ENCODE peak calls at places on chromosomes 4 and X, in five cellular contexts. F, L, E, K and X are unnamed samples.

GRCh38 chr4:121150486-121150885 is 13.6 kb downstream of the TNIP3 start:
- DNase-seq in E (no peak), L (no peak), F (no peak), K (no peak), X (no peak)

GRCh38 chr4:151199496-151200190 is 77.3 kb upstream of the PRSS48 start:
- DNase-seq in F (no peak), L (no peak), E (no peak), K (no peak), X (no peak)

GRCh38 chr4:123088521-123088920 is 166.1 kb upstream of the NUDT6 start:
- DNase-seq in F (no peak), K (no peak), L (no peak), E (no peak), X (no peak)

GRCh38 chr4:169906104-169906503 is 120.1 kb downstream of the MFAP3L start:
- DNase-seq in E (peak), L (no peak), K (no peak), F (no peak), X (peak)

GRCh38 chr4:158315706-158316105 is 105.4 kb downstream of the TMEM144 start:
- DNase-seq in K (no peak), F (no peak), L (no peak), E (peak), X (no peak)

GRCh38 chr4:76811604-76812412 is 86.1 kb downstream of the SOWAHB start:
- DNase-seq in K (no peak), L (no peak), E (peak), F (peak), X (no peak)

GRCh38 chr4:74475946-74476345 is 31.0 kb downstream of the AREG start:
- DNase-seq in F (no peak), L (no peak), K (no peak), E (no peak), X (no peak)

GRCh38 chrX:44422631-44423030 is 79.2 kb upstream of the EFHC2 start:
- DNase-seq in F (no peak), K (no peak), E (no peak), L (no peak), X (no peak)

GRCh38 chrX:130085551-130085986 is 24.7 kb downstream of the ELF4 start:
- DNase-seq in K (no peak), F (no peak), L (no peak), E (peak), X (no peak)

GRCh38 chrX:130084651-130085237 is 25.6 kb downstream of the ELF4 start:
- DNase-seq in F (no peak), E (no peak), K (no peak), L (no peak), X (no peak)

GRCh38 chrX:130083107-130083490 is 27.2 kb downstream of the ELF4 start:
- DNase-seq in F (no peak), L (no peak), E (no peak), K (no peak), X (no peak)

GRCh38 chrX:130083656-130084382 is 26.5 kb downstream of the ELF4 start:
- DNase-seq in F (no peak), E (no peak), K (no peak), L (peak), X (no peak)

DNA sequence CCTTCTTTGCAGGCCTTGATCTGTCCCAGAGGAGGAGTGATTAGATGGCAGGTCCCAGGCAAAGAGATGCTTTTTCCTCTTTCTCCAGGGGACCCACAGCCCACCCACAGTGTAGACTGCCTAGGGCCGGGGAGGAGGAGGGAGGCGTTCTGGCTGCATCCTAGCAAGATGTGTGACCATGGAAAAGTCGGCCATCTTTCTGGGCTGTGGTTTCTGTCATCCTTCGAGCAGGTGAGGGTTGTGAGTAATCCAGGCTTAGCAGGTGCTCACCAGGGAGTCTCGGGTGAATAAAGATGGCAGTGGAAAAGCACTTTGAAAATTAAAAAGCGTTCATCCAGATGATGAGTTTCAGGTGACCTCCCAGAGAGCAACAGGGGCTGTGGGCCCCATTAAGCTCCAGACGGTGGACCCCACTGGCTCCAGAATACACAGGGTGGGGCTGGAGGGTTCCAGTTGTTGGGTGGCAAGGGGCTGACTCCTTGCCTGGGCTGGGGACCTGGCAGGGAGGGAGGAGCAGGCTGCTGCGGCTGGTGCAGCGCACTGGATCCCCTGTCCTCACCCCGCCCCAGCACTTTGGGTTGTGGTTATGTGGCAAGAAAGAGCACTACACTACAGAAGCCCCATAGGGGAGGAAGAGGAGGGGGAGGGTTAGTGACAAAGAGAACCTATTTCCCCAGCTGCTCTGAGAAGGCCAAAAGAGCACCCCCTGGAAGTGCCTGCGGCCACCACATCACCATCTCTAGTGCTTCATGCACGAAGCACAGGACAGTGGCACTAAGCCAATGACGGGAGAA is 23.7 kb downstream of the ELF4 start:
- DNase-seq in F (no peak), E (no peak), K (peak), L (peak), X (no peak)
- H3K4me3 ChIP-seq in F (no peak), E (no peak), K (peak), L (peak), X (no peak)

GRCh38 chrX:153966283-153966688 is 5.3 kb downstream of the HCFC1 start:
- DNase-seq in L (no peak), E (peak), F (no peak), K (no peak), X (no peak)

GRCh38 chrX:153960786-153961185 is 10.8 kb downstream of the HCFC1 start:
- DNase-seq in K (no peak), E (no peak), F (no peak), L (no peak), X (no peak)

GRCh38 chrX:153961292-153961691 is 10.3 kb downstream of the HCFC1 start:
- DNase-seq in K (no peak), L (no peak), E (no peak), F (no peak), X (no peak)

GRCh38 chrX:153964105-153964504 is 7.5 kb downstream of the HCFC1 start:
- DNase-seq in L (no peak), E (no peak), F (no peak), K (no peak), X (no peak)

GRCh38 chrX:153963546-153963945 is 8.1 kb downstream of the HCFC1 start:
- DNase-seq in L (no peak), E (no peak), F (no peak), K (no peak), X (no peak)
- H3K4me3 ChIP-seq in L (no peak), E (no peak), F (no peak), K (no peak), X (no peak)

GRCh38 chrX:131752493-131753198 is 208.8 kb downstream of the OR13H1 start:
- DNase-seq in F (no peak), E (no peak), K (peak), L (peak), X (no peak)
- H3K4me3 ChIP-seq in F (no peak), E (no peak), K (no peak), L (no peak), X (no peak)

GRCh38 chr4:54233128-54233696 is 4.1 kb downstream of the PDGFRA start:
- DNase-seq in F (peak), E (peak), K (peak), L (peak), X (peak)
- H3K4me3 ChIP-seq in F (peak), E (peak), K (no peak), L (peak), X (peak)

GRCh38 chr4:86940920-86941460 is 6.2 kb downstream of the AFF1 start:
- DNase-seq in L (no peak), E (no peak), K (no peak), F (no peak), X (no peak)
- H3K4me3 ChIP-seq in L (no peak), E (no peak), K (no peak), F (no peak), X (no peak)

GRCh38 chrX:108736509-108737479 is at the start of gene IRS4:
- DNase-seq in F (peak), L (no peak), K (no peak), E (peak), X (no peak)
- H3K4me3 ChIP-seq in F (peak), L (no peak), K (no peak), E (peak), X (no peak)